ENCODE peak calls at places on chromosomes 7 and 10, in ten cellular contexts. F is effector CD4-positive, alpha-beta T cell; E is mucosa of descending colon; L is lower lobe of right lung; X is occipital lobe; G is NCI-H146; O is caudate nucleus; M is M059J; Y is chondrocyte; W is astrocyte of the spinal cord. I is an unnamed sample.
A peak's percentile ranks its signal among the peaks of the same experiment; 100 is the strongest.

GRCh38 chr7:134378562-134378961 is 61.8 kb upstream of the SLC35B4 start:
- DNase-seq in F (no peak), E (no peak), L (no peak), X (no peak), G (no peak), O (no peak), M (peak; percentile 34), Y (no peak), W (no peak), I (no peak)

GRCh38 chr10:48453451-48454301 is 147.2 kb downstream of the MAPK8 start:
- DNase-seq in F (no peak), E (peak; percentile 33), L (no peak), X (no peak), G (no peak), O (no peak), M (no peak), Y (peak; percentile 72), W (no peak), I (no peak)

GRCh38 chr10:28985137-28985885 is 303.6 kb upstream of the LYZL1 start:
- DNase-seq in F (no peak), E (no peak), L (no peak), X (no peak), G (no peak), O (no peak), M (no peak), Y (no peak), W (no peak), I (no peak)

GRCh38 chr10:62638062-62638477 is 166.4 kb upstream of the ADO start:
- DNase-seq in F (no peak), E (no peak), L (no peak), X (no peak), G (no peak), O (no peak), M (peak; percentile 32), Y (no peak), W (no peak), I (peak; percentile 64)

GRCh38 chr10:83233691-83234090 is 905.6 kb upstream of the GHITM start:
- DNase-seq in F (no peak), E (no peak), L (no peak), X (no peak), G (no peak), O (no peak), M (no peak), Y (no peak), W (no peak), I (no peak)

GRCh38 chr7:27151341-27151944 is 940 bp downstream of the HOXA3 start:
- DNase-seq in F (no peak), E (peak; percentile 70), L (peak; percentile 50), X (no peak), G (no peak), O (no peak), M (peak; percentile 18), Y (no peak), W (no peak), I (no peak)

GRCh38 chr7:26172048-26172447 is 20.1 kb downstream of the NFE2L3 start:
- DNase-seq in F (no peak), E (no peak), L (no peak), X (no peak), G (no peak), O (no peak), M (no peak), Y (no peak), W (no peak), I (no peak)

GRCh38 chr7:25075459-25075858 is 49.6 kb downstream of the CYCS start:
- DNase-seq in F (no peak), E (no peak), L (no peak), X (no peak), G (no peak), O (no peak), M (peak; percentile 10), Y (no peak), W (no peak), I (no peak)

GRCh38 chr7:96598421-96598820 is 111.2 kb downstream of the SEM1 start:
- DNase-seq in F (no peak), E (no peak), L (no peak), X (no peak), G (peak; percentile 41), O (no peak), M (no peak), Y (no peak), W (no peak), I (no peak)

GRCh38 chr7:156230576-156230975 is 410.0 kb upstream of the RNF32 start:
- DNase-seq in F (no peak), E (no peak), L (no peak), X (no peak), G (no peak), O (no peak), M (no peak), Y (no peak), W (no peak), I (no peak)

GRCh38 chr10:42953684-42954674 is 122.9 kb upstream of the RET start:
- DNase-seq in F (no peak), E (peak; percentile 22), L (no peak), X (no peak), G (no peak), O (no peak), M (no peak), Y (peak; percentile 63), W (no peak), I (no peak)

GRCh38 chr10:49123981-49124920 is 8.9 kb upstream of the VSTM4 start:
- DNase-seq in F (no peak), E (no peak), L (no peak), X (no peak), G (peak; percentile 81), O (no peak), M (no peak), Y (no peak), W (no peak), I (no peak)

GRCh38 chr10:114332808-114333207 is 71.5 kb downstream of the AFAP1L2 start:
- DNase-seq in F (no peak), E (no peak), L (no peak), X (no peak), G (no peak), O (no peak), M (no peak), Y (no peak), W (no peak), I (no peak)

GRCh38 chr10:23157239-23157661 is 34.9 kb upstream of the PTF1A start:
- DNase-seq in F (no peak), E (no peak), L (no peak), X (no peak), G (no peak), O (no peak), M (no peak), Y (no peak), W (no peak), I (no peak)

GRCh38 chr7:34756025-34756437 is 98.0 kb downstream of the NPSR1 start:
- DNase-seq in F (no peak), E (no peak), L (no peak), X (no peak), G (no peak), O (no peak), M (peak; percentile 3), Y (no peak), W (no peak), I (no peak)

GRCh38 chr10:34222359-34222758 is 592.7 kb downstream of the PARD3 start:
- DNase-seq in F (no peak), E (no peak), L (no peak), X (no peak), G (no peak), O (no peak), M (no peak), Y (no peak), W (no peak), I (no peak)

GRCh38 chr7:101486056-101486763 is 123.5 kb downstream of the COL26A1 start:
- DNase-seq in F (no peak), E (peak; percentile 19), L (no peak), X (no peak), G (no peak), O (no peak), M (no peak), Y (no peak), W (no peak), I (no peak)

GRCh38 chr7:93835684-93836083 is 54.9 kb downstream of the TFPI2 start:
- DNase-seq in F (no peak), E (no peak), L (no peak), X (no peak), G (no peak), O (no peak), M (no peak), Y (no peak), W (no peak), I (no peak)

GRCh38 chr7:6271694-6272371 is 591 bp downstream of the CYTH3 start:
- DNase-seq in F (no peak), E (peak; percentile 59), L (peak; percentile 51), X (no peak), G (peak; percentile 44), O (no peak), M (no peak), Y (no peak), W (no peak), I (no peak)

GRCh38 chr10:91307489-91307888 is 87.0 kb downstream of the PCGF5 start:
- DNase-seq in F (no peak), E (no peak), L (no peak), X (no peak), G (no peak), O (no peak), M (no peak), Y (no peak), W (no peak), I (no peak)

GRCh38 chr7:131625817-131626372 is 69.5 kb upstream of the PODXL start:
- DNase-seq in F (no peak), E (no peak), L (no peak), X (no peak), G (no peak), O (no peak), M (peak; percentile 99), Y (no peak), W (peak; percentile 56), I (no peak)

GRCh38 chr7:2527505-2528464 is 8.2 kb downstream of the LFNG start:
- DNase-seq in F (peak; percentile 58), E (peak; percentile 62), L (peak; percentile 74), X (no peak), G (peak; percentile 83), O (no peak), M (peak; percentile 94), Y (no peak), W (peak; percentile 76), I (no peak)

GRCh38 chr10:133154996-133155778 is 4.8 kb upstream of the KNDC1 start:
- DNase-seq in F (no peak), E (no peak), L (no peak), X (no peak), G (no peak), O (no peak), M (no peak), Y (peak; percentile 70), W (no peak), I (no peak)

GRCh38 chr10:14971867-14972448 is 12.8 kb downstream of the MEIG1 start:
- DNase-seq in F (peak; percentile 28), E (no peak), L (no peak), X (no peak), G (peak; percentile 45), O (no peak), M (no peak), Y (no peak), W (peak; percentile 13), I (no peak)

GRCh38 chr7:157373493-157373892 is 36.7 kb downstream of the DNAJB6 start:
- DNase-seq in F (no peak), E (no peak), L (no peak), X (no peak), G (no peak), O (no peak), M (no peak), Y (no peak), W (no peak), I (no peak)

GRCh38 chr10:75400769-75401568 is 595 bp downstream of the ZNF503 start:
- DNase-seq in F (no peak), E (peak; percentile 71), L (peak; percentile 78), X (peak; percentile 58), G (peak; percentile 77), O (peak; percentile 79), M (peak; percentile 60), Y (no peak), W (peak; percentile 75), I (peak; percentile 40)

GRCh38 chr7:32381024-32381601 is 109.1 kb downstream of the LSM5 start:
- DNase-seq in F (no peak), E (no peak), L (no peak), X (no peak), G (no peak), O (no peak), M (no peak), Y (no peak), W (no peak), I (no peak)

GRCh38 chr7:150879345-150879744 is 27.0 kb downstream of the AOC1 start:
- DNase-seq in F (no peak), E (no peak), L (no peak), X (no peak), G (no peak), O (no peak), M (peak; percentile 30), Y (no peak), W (no peak), I (no peak)